ENCODE peak calls at places on chromosomes 1 and 21, in ten cellular contexts. U, N, M, C, R, F, K, B, W and O are unnamed samples.

GRCh38 chr1:39204441-39205081 is at the start of gene MACF1:
- DNase-seq in W (no peak), B (peak), F (peak), C (no peak), K (peak), U (no peak), N (peak), R (peak), M (no peak), O (no peak)

GRCh38 chr1:10322821-10323220 is 76.0 kb upstream of the PGD start:
- DNase-seq in W (no peak), N (no peak), R (no peak), B (no peak), U (no peak), K (no peak), M (no peak), C (no peak), F (no peak), O (no peak)

GRCh38 chr1:59142663-59143487 is 154.0 kb upstream of the FGGY start:
- DNase-seq in C (no peak), K (no peak), F (peak), R (no peak), N (no peak), U (peak), M (no peak), W (no peak), B (no peak), O (peak)

GRCh38 chr1:156657971-156658319 is 16.0 kb downstream of the BCAN start:
- DNase-seq in M (no peak), F (no peak), U (no peak), W (no peak), N (peak), C (no peak), B (no peak), R (no peak), K (no peak), O (no peak)

GRCh38 chr1:96660503-96660902 is 61.1 kb upstream of the PTBP2 start:
- DNase-seq in R (no peak), W (no peak), F (peak), U (no peak), C (no peak), M (no peak), N (no peak), K (no peak), B (no peak), O (peak)

GRCh38 chr1:31787786-31788137 is 23.6 kb upstream of the ADGRB2 start:
- DNase-seq in U (no peak), F (no peak), K (no peak), M (no peak), R (no peak), N (no peak), W (no peak), C (no peak), B (no peak), O (no peak)

GRCh38 chr1:22540311-22540710 is 23.0 kb upstream of the EPHA8 start:
- DNase-seq in M (no peak), W (no peak), R (no peak), C (no peak), F (peak), N (no peak), B (no peak), K (no peak), U (no peak), O (no peak)

GRCh38 chr1:45266151-45266801 is 59.9 kb upstream of the ZSWIM5 start:
- DNase-seq in U (no peak), K (no peak), C (no peak), M (no peak), B (no peak), W (no peak), R (peak), F (peak), N (peak), O (no peak)

GRCh38 chr1:237709355-237709754 is 181.4 kb downstream of the ZP4 start:
- DNase-seq in M (no peak), B (no peak), U (no peak), F (no peak), K (no peak), R (no peak), N (no peak), W (no peak), C (no peak), O (no peak)

GRCh38 chr1:54404263-54404662 is 1.9 kb downstream of the SSBP3 start:
- DNase-seq in F (no peak), K (no peak), R (no peak), W (no peak), C (no peak), N (no peak), U (no peak), B (no peak), M (no peak), O (no peak)

GRCh38 chr1:154463512-154463990 is 38.5 kb upstream of the TDRD10 start:
- DNase-seq in N (no peak), B (peak), K (peak), U (no peak), W (peak), R (no peak), M (no peak), F (peak), C (peak), O (no peak)

GRCh38 chr1:54334996-54335395 is 71.2 kb downstream of the SSBP3 start:
- DNase-seq in K (no peak), B (no peak), R (no peak), M (no peak), N (no peak), C (no peak), F (peak), W (no peak), U (no peak), O (no peak)

GRCh38 chr21:35721701-35722100 is 338.6 kb downstream of the SETD4 start:
- DNase-seq in M (no peak), R (no peak), W (no peak), F (no peak), U (no peak), N (no peak), C (no peak), K (no peak), B (no peak), O (no peak)

GRCh38 chr1:18283601-18284385 is 176.2 kb downstream of the IGSF21 start:
- DNase-seq in C (no peak), R (no peak), M (no peak), K (no peak), N (no peak), B (no peak), U (no peak), F (no peak), W (peak), O (no peak)

GRCh38 chr1:212366901-212367300 is 47.8 kb downstream of the PACC1 start:
- DNase-seq in C (no peak), R (no peak), W (no peak), B (no peak), K (no peak), F (peak), M (no peak), N (no peak), U (no peak), O (peak)

GRCh38 chr1:232463226-232463625 is 166.7 kb downstream of the SIPA1L2 start:
- DNase-seq in U (no peak), W (no peak), R (no peak), K (no peak), C (no peak), N (no peak), B (no peak), M (no peak), F (peak), O (no peak)

GRCh38 chr1:180243517-180244221 is 13.6 kb downstream of the LHX4 start:
- DNase-seq in R (no peak), W (no peak), B (no peak), M (no peak), F (no peak), N (no peak), U (no peak), K (no peak), C (no peak), O (no peak)

GRCh38 chr1:107789817-107790609 is 175.0 kb downstream of the VAV3 start:
- DNase-seq in W (no peak), R (no peak), F (no peak), K (no peak), N (no peak), U (peak), M (no peak), B (no peak), C (no peak), O (peak)

GRCh38 chr1:69766431-69766830 is 198.7 kb downstream of the LRRC7 start:
- DNase-seq in W (no peak), R (no peak), M (no peak), N (no peak), B (no peak), K (no peak), U (no peak), C (no peak), F (no peak), O (no peak)

GRCh38 chr1:119646521-119647227 is 1.4 kb downstream of the ZNF697 start:
- DNase-seq in U (no peak), C (no peak), R (no peak), F (peak), W (no peak), M (no peak), B (no peak), N (no peak), K (no peak), O (peak)

GRCh38 chr1:36533897-36534296 is 51.2 kb upstream of the CSF3R start:
- DNase-seq in M (no peak), W (no peak), K (no peak), B (no peak), C (no peak), F (no peak), N (no peak), U (no peak), R (no peak), O (no peak)

GRCh38 chr1:115099693-115100050 is 10.4 kb upstream of the TSPAN2 start:
- DNase-seq in U (peak), R (no peak), K (no peak), W (no peak), C (no peak), B (no peak), N (no peak), F (peak), M (no peak), O (peak)

GRCh38 chr1:231590453-231591198 is 36.0 kb upstream of the DISC1 start:
- DNase-seq in C (no peak), F (peak), R (peak), B (no peak), N (peak), W (no peak), M (peak), K (no peak), U (peak), O (peak)

GRCh38 chr1:98110674-98111073 is 189.8 kb upstream of the DPYD start:
- DNase-seq in W (no peak), M (no peak), C (no peak), B (no peak), R (no peak), U (no peak), K (no peak), N (no peak), F (peak), O (peak)

GRCh38 chr21:28427356-28428022 is 565.2 kb downstream of the LTN1 start:
- DNase-seq in W (no peak), M (no peak), N (no peak), F (peak), B (no peak), U (no peak), R (no peak), K (no peak), C (no peak), O (peak)

GRCh38 chr1:170664828-170665617 is 1.1 kb downstream of the PRRX1 start:
- DNase-seq in F (peak), C (no peak), B (no peak), M (no peak), N (peak), U (no peak), K (peak), W (no peak), R (peak), O (no peak)

GRCh38 chr1:47317841-47318240 is 3.9 kb upstream of the STIL start:
- DNase-seq in N (no peak), F (peak), K (no peak), R (no peak), U (peak), M (no peak), W (no peak), C (no peak), B (no peak), O (peak)

GRCh38 chr21:38310619-38311018 is 53.8 kb downstream of the KCNJ15 start:
- DNase-seq in C (no peak), K (no peak), B (no peak), M (no peak), W (no peak), U (no peak), R (no peak), F (peak), N (no peak), O (no peak)

GRCh38 chr1:237875291-237875690 is 15.4 kb downstream of the ZP4 start:
- DNase-seq in K (no peak), F (no peak), U (no peak), R (no peak), N (no peak), B (no peak), W (no peak), C (no peak), M (no peak), O (no peak)

GRCh38 chr1:221431068-221431651 is 310.7 kb downstream of the DUSP10 start:
- DNase-seq in R (no peak), N (no peak), C (no peak), U (no peak), W (no peak), B (no peak), F (peak), K (no peak), M (no peak), O (no peak)

GRCh38 chr1:222167111-222167510 is 380.8 kb downstream of the HHIPL2 start:
- DNase-seq in F (peak), B (peak), C (no peak), M (peak), N (peak), R (peak), K (no peak), U (no peak), W (no peak), O (peak)

GRCh38 chr1:218397752-218398339 is 52.7 kb downstream of the TGFB2 start:
- DNase-seq in K (no peak), C (no peak), U (peak), M (no peak), W (no peak), F (peak), N (no peak), B (no peak), R (no peak), O (peak)

GRCh38 chr1:44784094-44785026 is 3.6 kb downstream of the BEST4 start:
- DNase-seq in R (no peak), B (peak), U (no peak), N (peak), F (peak), C (no peak), M (no peak), W (peak), K (peak), O (no peak)

GRCh38 chr1:71157151-71157550 is 76.3 kb upstream of the ZRANB2 start:
- DNase-seq in N (no peak), K (no peak), F (no peak), B (no peak), U (no peak), M (no peak), C (no peak), W (no peak), R (no peak), O (no peak)

GRCh38 chr21:27246741-27247140 is 279.9 kb upstream of the ADAMTS5 start:
- DNase-seq in U (no peak), K (no peak), C (no peak), M (no peak), F (peak), W (no peak), B (no peak), R (no peak), N (no peak), O (peak)

GRCh38 chr1:119008483-119009299 is 20.5 kb upstream of the TBX15 start:
- DNase-seq in W (no peak), C (no peak), K (no peak), F (peak), B (no peak), R (no peak), N (no peak), U (no peak), M (no peak), O (no peak)

GRCh38 chr21:46392921-46393320 is 65.8 kb upstream of the DIP2A start:
- DNase-seq in K (no peak), N (no peak), R (peak), F (peak), C (no peak), M (no peak), U (no peak), W (no peak), B (no peak), O (no peak)